ENCODE peak calls at places on chromosomes 1 and 21, in nine cellular contexts. R is ureter; N is activated T-cell treated with anti-CD3 and anti-CD28 coated beads for 1 hour; B is stimulated activated naive CD8-positive, alpha-beta T cell treated with anti-CD3 and anti-CD28 coated beads, Interleukin-15, Interleukin-2, amounts not matched to agents 100 U/mL and 50 U/mL, for 24 hours; P is NCI-H1092 treated with DMSO at 0.1 percent for 48 hours; J is HFFc6; T is NCI-H82; A is fibroblast of gingiva; S is COR-L47. O is an unnamed sample.

GRCh38 chr21:20459838-20460237 is 538.4 kb upstream of the NCAM2 start:
- DNase-seq in R (no peak), N (no peak), B (no peak), P (no peak), J (no peak), T (no peak), A (no peak), S (no peak), O (no peak)

GRCh38 chr21:41321908-41322495 is 5.4 kb downstream of the FAM3B start:
- DNase-seq in R (no peak), N (no peak), B (no peak), P (no peak), J (no peak), T (no peak), A (no peak), S (no peak), O (no peak)

GRCh38 chr1:55816456-55816794 is 601.3 kb upstream of the USP24 start:
- DNase-seq in R (no peak), N (no peak), B (no peak), P (peak), J (no peak), T (no peak), A (no peak), S (no peak), O (no peak)

GRCh38 chr1:16181887-16182719 is 26.2 kb upstream of the EPHA2 start:
- DNase-seq in R (peak), N (no peak), B (no peak), P (no peak), J (peak), T (no peak), A (peak), S (no peak), O (no peak)

GRCh38 chr1:11753555-11754208 is 8.3 kb upstream of the C1orf167 start:
- DNase-seq in R (no peak), N (no peak), B (no peak), P (no peak), J (peak), T (no peak), A (no peak), S (no peak), O (no peak)

GRCh38 chr1:96418969-96419368 is 302.6 kb upstream of the PTBP2 start:
- DNase-seq in R (no peak), N (no peak), B (no peak), P (no peak), J (no peak), T (no peak), A (no peak), S (no peak), O (no peak)

GRCh38 chr1:53959664-53960250 is 13.6 kb downstream of the LRRC42 start:
- DNase-seq in R (no peak), N (no peak), B (no peak), P (no peak), J (peak), T (peak), A (no peak), S (peak), O (peak)

GRCh38 chr1:222084996-222085395 is 343.1 kb upstream of the DUSP10 start:
- DNase-seq in R (no peak), N (no peak), B (no peak), P (no peak), J (peak), T (no peak), A (peak), S (no peak), O (no peak)

GRCh38 chr1:166902279-166902678 is 26.2 kb upstream of the TADA1 start:
- DNase-seq in R (no peak), N (no peak), B (no peak), P (no peak), J (peak), T (no peak), A (no peak), S (no peak), O (peak)

O was measured in NCI-H69.